ENCODE peak calls at places on chromosome 20, in nine cellular contexts. U, Y, B, E, M, F, H, A and C are unnamed samples.

GRCh38 chr20:44692932-44693476 is 22.2 kb upstream of the CCN5 start:
- DNase-seq in U (peak; percentile 94), Y (no peak), B (peak; percentile 66), E (no peak), M (peak; percentile 92), F (peak; percentile 98), H (peak; percentile 97), A (peak; percentile 94), C (peak; percentile 99)

GRCh38 chr20:51255417-51255816 is 232.5 kb upstream of the KCNG1 start:
- DNase-seq in U (no peak), Y (no peak), B (no peak), E (no peak), M (no peak), F (no peak), H (no peak), A (no peak), C (no peak)

GRCh38 chr20:14861028-14861699 is 523.8 kb upstream of the FLRT3 start:
- DNase-seq in U (no peak), Y (no peak), B (no peak), E (no peak), M (no peak), F (no peak), H (no peak), A (no peak), C (no peak)

GRCh38 chr20:48843125-48843806 is 15.5 kb upstream of the PREX1 start:
- DNase-seq in U (no peak), Y (no peak), B (no peak), E (no peak), M (no peak), F (no peak), H (no peak), A (no peak), C (no peak)

GRCh38 chr20:48875233-48875913 is 46.1 kb upstream of the ARFGEF2 start:
- DNase-seq in U (no peak), Y (no peak), B (no peak), E (no peak), M (no peak), F (no peak), H (no peak), A (no peak), C (no peak)

GRCh38 chr20:8505817-8506216 is 373.8 kb downstream of the PLCB1 start:
- DNase-seq in U (no peak), Y (no peak), B (no peak), E (no peak), M (no peak), F (no peak), H (no peak), A (no peak), C (no peak)

GRCh38 chr20:1949306-1949705 is 44.6 kb downstream of the PDYN start:
- DNase-seq in U (no peak), Y (no peak), B (no peak), E (no peak), M (peak; percentile 40), F (peak; percentile 51), H (no peak), A (no peak), C (no peak)

GRCh38 chr20:22490287-22491187 is 93.8 kb downstream of the FOXA2 start:
- DNase-seq in U (no peak), Y (no peak), B (peak; percentile 68), E (no peak), M (no peak), F (peak; percentile 16), H (no peak), A (peak; percentile 43), C (peak; percentile 4)

GRCh38 chr20:53369871-53370270 is 223.8 kb downstream of the ZNF217 start:
- DNase-seq in U (no peak), Y (no peak), B (no peak), E (no peak), M (no peak), F (no peak), H (no peak), A (no peak), C (no peak)

GRCh38 chr20:36745234-36745926 is 510 bp downstream of the NDRG3 start:
- DNase-seq in U (peak; percentile 66), Y (no peak), B (peak; percentile 45), E (no peak), M (no peak), F (peak; percentile 22), H (no peak), A (no peak), C (peak; percentile 35)

GRCh38 chr20:23161968-23162696 is 76.0 kb upstream of the CD93 start:
- DNase-seq in U (peak; percentile 84), Y (no peak), B (peak; percentile 91), E (no peak), M (peak; percentile 89), F (peak; percentile 60), H (no peak), A (peak; percentile 63), C (no peak)

GRCh38 chr20:25573288-25574251 is 11.8 kb downstream of the NINL start:
- DNase-seq in U (no peak), Y (no peak), B (no peak), E (no peak), M (no peak), F (peak; percentile 88), H (no peak), A (no peak), C (no peak)

GRCh38 chr20:10978713-10979112 is 304.9 kb upstream of the JAG1 start:
- DNase-seq in U (no peak), Y (no peak), B (no peak), E (no peak), M (no peak), F (no peak), H (no peak), A (no peak), C (no peak)

GRCh38 chr20:62136283-62137091 is 6.7 kb downstream of the PSMA7 start:
- DNase-seq in U (peak; percentile 74), Y (no peak), B (no peak), E (no peak), M (peak; percentile 87), F (peak; percentile 70), H (no peak), A (no peak), C (peak; percentile 61)

GRCh38 chr20:40930561-40930960 is 98.1 kb upstream of the TOP1 start:
- DNase-seq in U (no peak), Y (no peak), B (no peak), E (no peak), M (no peak), F (no peak), H (no peak), A (no peak), C (no peak)

GRCh38 chr20:24544371-24544770 is 74.9 kb downstream of the SYNDIG1 start:
- DNase-seq in U (no peak), Y (no peak), B (no peak), E (no peak), M (no peak), F (no peak), H (no peak), A (no peak), C (no peak)

GRCh38 chr20:62897666-62898065 is 28.6 kb downstream of the DIDO1 start:
- DNase-seq in U (no peak), Y (no peak), B (no peak), E (no peak), M (no peak), F (no peak), H (no peak), A (no peak), C (no peak)

GRCh38 chr20:52060794-52061714 is 130.5 kb downstream of the ZFP64 start:
- DNase-seq in U (no peak), Y (no peak), B (no peak), E (peak; percentile 44), M (no peak), F (peak; percentile 25), H (peak; percentile 28), A (no peak), C (no peak)

GRCh38 chr20:5377484-5377883 is 60.7 kb upstream of the PROKR2 start:
- DNase-seq in U (no peak), Y (no peak), B (no peak), E (no peak), M (no peak), F (no peak), H (no peak), A (no peak), C (no peak)

GRCh38 chr20:7695622-7696021 is 244.6 kb downstream of the HAO1 start:
- DNase-seq in U (no peak), Y (no peak), B (no peak), E (no peak), M (no peak), F (peak; percentile 85), H (no peak), A (peak; percentile 44), C (peak; percentile 35)

GRCh38 chr20:58651548-58651822 is 402 bp downstream of the STX16 start:
- DNase-seq in U (no peak), Y (no peak), B (no peak), E (no peak), M (no peak), F (no peak), H (no peak), A (no peak), C (no peak)
- H3K4me3 ChIP-seq in U (peak overlapping the region; percentile 78), Y (peak overlapping the region; percentile 95), B (peak overlapping the region; percentile 83), E (peak overlapping the region; percentile 89), M (peak overlapping the region; percentile 38), F (peak overlapping the region; percentile 97), H (peak overlapping the region; percentile 85), A (peak overlapping the region; percentile 78), C (peak overlapping the region; percentile 87)

GRCh38 chr20:32582659-32583580 is 2.2 kb downstream of the NOL4L start:
- DNase-seq in U (no peak), Y (no peak), B (no peak), E (peak; percentile 32), M (no peak), F (no peak), H (no peak), A (no peak), C (peak; percentile 23)
- H3K4me3 ChIP-seq in U (peak overlapping the region; percentile 65), Y (peak overlapping the region; percentile 14), B (peak overlapping the region; percentile 48), E (peak overlapping the region; percentile 21), M (no peak overlapping the region), F (peak overlapping the region; percentile 48), H (peak overlapping the region; percentile 45), A (peak overlapping the region; percentile 63), C (peak overlapping the region; percentile 21)

DNA sequence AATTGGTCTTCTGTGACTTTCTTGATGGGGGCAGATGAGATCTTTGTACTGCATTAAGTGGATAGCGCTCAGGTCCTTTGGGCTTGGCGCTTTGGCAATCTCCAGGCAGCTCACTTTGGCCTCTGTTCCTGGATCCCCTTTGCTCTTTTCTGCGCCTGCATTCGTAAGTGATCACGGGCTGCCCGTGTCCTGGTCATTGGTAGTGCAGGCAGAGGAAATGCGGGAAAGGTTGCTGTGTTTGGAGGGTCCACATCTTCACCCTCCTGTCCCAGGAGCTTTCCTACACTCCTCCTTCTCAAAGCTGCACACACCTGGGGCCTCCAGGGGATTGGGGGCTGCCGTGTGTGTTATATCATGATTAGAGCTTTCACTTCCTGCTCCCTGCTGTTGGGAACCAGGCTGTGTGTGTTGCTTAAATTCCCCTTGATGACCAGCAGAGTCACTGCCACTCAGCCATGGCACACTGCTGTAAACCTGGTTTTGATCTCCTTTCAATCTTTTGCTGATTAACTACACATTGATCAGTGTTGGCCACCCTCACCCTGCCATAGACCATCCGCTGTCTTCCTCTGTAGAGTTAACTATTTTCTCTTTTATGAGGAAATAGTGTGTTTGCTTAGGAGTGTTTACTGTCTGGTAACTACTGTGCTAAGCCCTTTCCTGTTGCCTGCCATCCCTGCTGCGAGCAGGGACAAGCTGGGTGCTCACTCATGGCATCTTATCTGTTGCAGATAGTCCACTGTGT is 13.0 kb upstream of the SNHG17 start:
- DNase-seq in U (no peak), Y (peak; percentile 27), B (no peak), E (no peak), M (no peak), F (no peak), H (no peak), A (no peak), C (no peak)
- H3K4me3 ChIP-seq in U (no peak overlapping the region), Y (peak overlapping the region; percentile 82), B (no peak overlapping the region), E (peak overlapping the region; percentile 92), M (no peak overlapping the region), F (peak overlapping the region; percentile 10), H (no peak overlapping the region), A (no peak overlapping the region), C (no peak overlapping the region)

GRCh38 chr20:432208-432607 is 24.1 kb downstream of the RBCK1 start:
- DNase-seq in U (peak; percentile 40), Y (no peak), B (no peak), E (no peak), M (no peak), F (no peak), H (no peak), A (no peak), C (no peak)
- H3K4me3 ChIP-seq in U (no peak overlapping the region), Y (no peak overlapping the region), B (no peak overlapping the region), E (no peak overlapping the region), M (no peak overlapping the region), F (no peak overlapping the region), H (no peak overlapping the region), A (no peak overlapping the region), C (no peak overlapping the region)